ENCODE peak calls at places on chromosomes 11 and 22, in five cellular contexts. B is stimulated activated naive CD8-positive, alpha-beta T cell treated with anti-CD3 and anti-CD28 coated beads, Interleukin-15, amount 100 ng/mL, for 72 hours; Y is left lung; P is GM12878; Z is heart right ventricle. A is an unnamed sample.

GRCh38 chr11:3927129-3927796 is 71.8 kb downstream of the STIM1 start:
- ATAC-seq in B (no peak), Z (no peak), P (peak; percentile 71), Y (no peak), A (no peak)

GRCh38 chr22:23232094-23232905 is 52.0 kb downstream of the BCR start:
- ATAC-seq in P (no peak), Y (no peak), Z (no peak), B (no peak), A (no peak)

GRCh38 chr11:48050304-48050703 is 69.9 kb downstream of the PTPRJ start:
- ATAC-seq in Y (no peak), P (no peak), Z (no peak), B (no peak), A (no peak)

GRCh38 chr11:2305140-2305861 is 3.5 kb downstream of the TSPAN32 start:
- ATAC-seq in Y (peak; percentile 85), Z (peak; percentile 47), B (peak; percentile 44), P (peak; percentile 92), A (peak; percentile 66)

GRCh38 chr11:10943968-10944367 is 86.1 kb upstream of the ZBED5 start:
- ATAC-seq in Z (peak; percentile 51), B (no peak), P (no peak), Y (no peak), A (no peak)

GRCh38 chr11:119585038-119585666 is 143.8 kb downstream of the NECTIN1 start:
- ATAC-seq in Z (peak; percentile 19), Y (peak; percentile 54), P (no peak), B (peak; percentile 9), A (no peak)

GRCh38 chr11:2926611-2927492 is 2.4 kb downstream of the PHLDA2 start:
- ATAC-seq in P (no peak), Z (no peak), B (no peak), Y (no peak), A (no peak)

GRCh38 chr11:104053743-104054142 is 17.3 kb downstream of the DDI1 start:
- ATAC-seq in B (no peak), Z (no peak), Y (no peak), P (no peak), A (no peak)

GRCh38 chr11:45234306-45235006 is 51.7 kb downstream of the SYT13 start:
- ATAC-seq in P (no peak), Z (no peak), B (no peak), Y (no peak), A (no peak)

GRCh38 chr11:66118847-66119246 is 48.8 kb downstream of the PACS1 start:
- ATAC-seq in P (no peak), B (no peak), Z (peak; percentile 47), Y (no peak), A (no peak)

GRCh38 chr22:33337524-33337923 is 279.3 kb upstream of the SYN3 start:
- ATAC-seq in B (no peak), P (no peak), Z (no peak), Y (peak; percentile 70), A (no peak)

GRCh38 chr11:64762277-64762915 is 2.6 kb upstream of the PYGM start:
- ATAC-seq in B (no peak), P (peak; percentile 11), Z (no peak), Y (no peak), A (peak; percentile 49)

GRCh38 chr11:32374261-32374711 is 61.1 kb downstream of the WT1 start:
- ATAC-seq in P (peak; percentile 96), Z (peak; percentile 41), B (peak; percentile 64), Y (peak; percentile 46), A (no peak)

GRCh38 chr11:94537051-94537600 is 6.6 kb upstream of the FUT4 start:
- ATAC-seq in Y (peak; percentile 44), Z (no peak), B (no peak), P (no peak), A (no peak)

GRCh38 chr11:58618215-58618614 is 4.2 kb upstream of the CNTF start:
- ATAC-seq in B (peak; percentile 74), Y (no peak), Z (peak; percentile 79), P (peak; percentile 78), A (no peak)

GRCh38 chr11:48096588-48097525 is 116.5 kb downstream of the PTPRJ start:
- ATAC-seq in Y (peak; percentile 58), P (no peak), B (peak; percentile 54), Z (no peak), A (no peak)

GRCh38 chr11:58059011-58059358 is 28.2 kb downstream of the OR6Q1 start:
- ATAC-seq in Z (peak; percentile 91), B (no peak), P (no peak), Y (peak; percentile 78), A (no peak)

GRCh38 chr22:47325249-47325648 is 562.8 kb downstream of the TBC1D22A start:
- ATAC-seq in B (no peak), Z (no peak), P (no peak), Y (no peak), A (no peak)

GRCh38 chr11:106457727-106458126 is 380.3 kb downstream of the AASDHPPT start:
- ATAC-seq in B (no peak), Z (no peak), Y (no peak), P (no peak), A (no peak)

GRCh38 chr11:67649634-67650540 is 643 bp downstream of the ACY3 start:
- ATAC-seq in P (peak; percentile 12), Z (no peak), Y (peak; percentile 21), B (no peak), A (peak; percentile 1)

GRCh38 chr22:29665486-29665885 is 54.3 kb upstream of the CABP7 start:
- ATAC-seq in B (no peak), Z (no peak), P (no peak), Y (no peak), A (no peak)

GRCh38 chr11:132650969-132651720 is 881.2 kb downstream of the OPCML start:
- ATAC-seq in B (no peak), P (no peak), Z (no peak), Y (peak; percentile 98), A (no peak)

GRCh38 chr11:64384981-64385952 is 26.3 kb downstream of the RPS6KA4 start:
- ATAC-seq in Y (peak; percentile 51), Z (peak; percentile 69), B (no peak), P (no peak), A (peak; percentile 47)

A was measured in stimulated activated memory B cell treated with anti-CD40 and anti-IgM and Interleukin-4, amounts not matched to agents 10 μg/mL and 1 μg/mL and 100 μg/mL, for 72 hours.